ENCODE peak calls at places on chromosomes 7 and 10, in six cellular contexts. I is endothelial cell of umbilical vein, V is HepG2, Z is transverse colon, E is HCT116, R is stomach. J is an unnamed sample.

GRCh38 chr10:76282122-76283030 is 851.0 kb downstream of the LRMDA start:
- DNase-seq in R (peak), E (no peak), Z (no peak), I (peak), V (no peak), J (peak)

GRCh38 chr10:43012578-43012977 is 64.3 kb upstream of the RET start:
- DNase-seq in E (no peak), Z (no peak), I (no peak), V (no peak), R (no peak), J (no peak)

GRCh38 chr10:132729810-132730565 is 56.0 kb downstream of the NKX6-2 start:
- DNase-seq in R (no peak), Z (no peak), V (no peak), E (no peak), I (no peak), J (no peak)

GRCh38 chr7:117559391-117559790 is 79.6 kb downstream of the CFTR start:
- DNase-seq in V (no peak), Z (no peak), E (no peak), I (no peak), R (no peak), J (no peak)

GRCh38 chr10:133324198-133324792 is 12.4 kb downstream of the CALY start:
- DNase-seq in V (peak), R (peak), Z (peak), I (peak), E (no peak), J (no peak)

GRCh38 chr10:114819313-114819712 is 2.3 kb upstream of the FHIP2A start:
- DNase-seq in Z (no peak), R (no peak), E (no peak), I (no peak), V (no peak), J (no peak)

GRCh38 chr10:5446390-5446926 is 34.1 kb downstream of the NET1 start:
- DNase-seq in E (peak), V (peak), Z (peak), I (peak), R (peak), J (peak)

GRCh38 chr10:60958892-60959601 is 15.1 kb upstream of the RHOBTB1 start:
- DNase-seq in E (no peak), R (no peak), V (no peak), Z (no peak), I (no peak), J (no peak)

GRCh38 chr10:112810651-112811215 is 139.3 kb upstream of the TCF7L2 start:
- DNase-seq in V (no peak), E (no peak), I (no peak), Z (no peak), R (no peak), J (no peak)

GRCh38 chr10:69404786-69405185 is 11.9 kb downstream of the TACR2 start:
- DNase-seq in V (no peak), I (no peak), R (no peak), Z (no peak), E (no peak), J (no peak)
- TF ChIP-seq POLR2A in V (no peak), I (no peak), R (no peak), Z (no peak), E (no peak), J (no peak)

GRCh38 chr10:121764241-121764942 is 163.4 kb downstream of the ATE1 start:
- DNase-seq in R (no peak), Z (no peak), V (no peak), I (no peak), E (no peak), J (no peak)
- TF ChIP-seq POLR2AphosphoS5 in R (no peak), Z (no peak), V (no peak), I (no peak), E (no peak), J (no peak)

DNA sequence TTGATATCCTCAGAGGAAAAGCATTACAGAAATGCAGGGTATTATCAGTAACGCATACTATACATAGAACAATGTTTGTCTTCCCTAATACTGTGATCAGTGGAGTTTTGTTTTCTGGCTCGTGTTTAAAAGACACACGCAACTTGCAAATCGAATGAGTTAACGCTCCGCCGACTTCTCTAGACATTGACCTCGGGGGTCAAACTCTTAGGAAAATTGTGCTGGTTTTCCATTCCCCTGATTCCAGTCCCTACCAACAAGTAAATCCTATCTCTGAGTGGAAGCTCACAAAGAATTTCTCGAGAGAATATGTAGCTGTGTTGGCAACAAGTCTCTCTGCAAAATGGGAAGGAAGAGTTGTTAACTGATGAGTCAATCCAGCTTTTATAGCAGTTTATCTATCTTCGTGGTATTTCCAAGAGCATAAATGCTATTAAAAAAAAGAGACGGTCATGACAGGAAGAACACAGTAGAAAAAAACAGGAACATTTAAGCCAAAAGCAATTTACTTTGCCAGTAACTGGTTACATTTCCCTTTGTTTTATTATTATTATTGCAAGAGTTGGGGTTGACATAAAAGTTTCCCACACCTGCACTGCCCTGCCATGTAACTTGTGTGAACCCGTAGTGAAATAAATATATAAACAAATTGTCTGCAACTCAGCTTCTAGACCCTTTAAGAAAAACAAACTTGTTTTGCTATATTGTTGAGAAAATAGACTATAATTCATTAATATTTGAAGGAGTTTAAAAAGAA is 144.4 kb downstream of the ARID5B start:
- DNase-seq in Z (no peak), E (no peak), V (peak), I (peak), R (no peak), J (no peak)
- H3K4me3 ChIP-seq in Z (no peak), E (no peak), V (no peak), I (peak), R (peak), J (peak)

GRCh38 chr7:5423844-5424688 is 432 bp upstream of the TNRC18 start:
- DNase-seq in I (peak), Z (peak), V (peak), R (peak), E (peak), J (peak)
- TF ChIP-seq POLR2A in I (peak), Z (peak), V (no peak), R (no peak), E (peak), J (peak)

GRCh38 chr7:47375121-47375551 is 206.8 kb downstream of the TNS3 start:
- DNase-seq in R (peak), E (no peak), Z (peak), V (no peak), I (no peak), J (peak)
- TF ChIP-seq POLR2AphosphoS5 in R (no peak), E (no peak), Z (no peak), V (no peak), I (no peak), J (no peak)

J was measured in sigmoid colon.